ENCODE peak calls at places on chromosome 10, in ten cellular contexts. V is AG04450; T is PC-9; M is HAP-1; I is effector memory CD4-positive, alpha-beta T cell; Y is CD4-positive, alpha-beta memory T cell; N is pancreas; G is fibroblast of lung; P is GM12878; W is stomach. B is an unnamed sample. For H3K9me3, the result is how much of the 10 kb centered on the place peaks cover.

GRCh38 chr10:6200588-6201510 is 1.9 kb upstream of the PFKFB3 start:
- DNase-seq in V (no peak), T (peak), M (peak), I (peak), Y (peak), N (peak), G (peak), P (no peak), W (no peak), B (peak)

GRCh38 chr10:21572578-21572977 is 38.5 kb downstream of the MLLT10 start:
- DNase-seq in V (no peak), T (no peak), M (no peak), I (no peak), Y (no peak), N (no peak), G (peak), P (no peak), W (no peak), B (no peak)

GRCh38 chr10:117463545-117463920 is 79.0 kb upstream of the EMX2 start:
- DNase-seq in V (no peak), T (no peak), M (no peak), I (no peak), Y (no peak), N (no peak), G (no peak), P (no peak), W (no peak), B (no peak)

GRCh38 chr10:129832582-129833249 is 131.4 kb downstream of the EBF3 start:
- DNase-seq in V (no peak), T (no peak), M (no peak), I (no peak), Y (no peak), N (no peak), G (no peak), P (no peak), W (no peak), B (no peak)

GRCh38 chr10:113015201-113015600 is 65.2 kb downstream of the TCF7L2 start:
- DNase-seq in V (no peak), T (no peak), M (no peak), I (no peak), Y (no peak), N (no peak), G (no peak), P (no peak), W (no peak), B (no peak)

GRCh38 chr10:77940627-77941026 is 14.1 kb upstream of the DLG5 start:
- DNase-seq in V (no peak), T (no peak), M (no peak), I (no peak), Y (no peak), N (no peak), G (no peak), P (no peak), W (no peak), B (no peak)

GRCh38 chr10:14586901-14587300 is 187.8 kb downstream of the FAM107B start:
- DNase-seq in V (no peak), T (no peak), M (no peak), I (peak), Y (peak), N (no peak), G (no peak), P (no peak), W (peak), B (no peak)

GRCh38 chr10:124033887-124034218 is 59.5 kb downstream of the CHST15 start:
- DNase-seq in V (no peak), T (no peak), M (no peak), I (no peak), Y (no peak), N (no peak), G (peak), P (no peak), W (peak), B (peak)

GRCh38 chr10:101485207-101485606 is 102.8 kb downstream of the POLL start:
- DNase-seq in V (no peak), T (no peak), M (no peak), I (no peak), Y (no peak), N (no peak), G (no peak), P (no peak), W (no peak), B (no peak)

GRCh38 chr10:77081411-77082010 is 556.1 kb downstream of the KCNMA1 start:
- DNase-seq in V (no peak), T (no peak), M (peak), I (no peak), Y (no peak), N (no peak), G (no peak), P (no peak), W (no peak), B (no peak)

GRCh38 chr10:35416628-35417625 is 80.6 kb downstream of the CCNY start:
- DNase-seq in V (no peak), T (no peak), M (no peak), I (no peak), Y (no peak), N (no peak), G (peak), P (no peak), W (no peak), B (no peak)

GRCh38 chr10:49187950-49188761 is at the start of gene TMEM273:
- DNase-seq in V (no peak), T (peak), M (no peak), I (peak), Y (peak), N (no peak), G (peak), P (peak), W (peak), B (peak)

GRCh38 chr10:49186613-49187012 is 1.6 kb downstream of the TMEM273 start:
- DNase-seq in V (no peak), T (no peak), M (no peak), I (no peak), Y (no peak), N (no peak), G (no peak), P (no peak), W (no peak), B (no peak)

GRCh38 chr10:49185213-49185612 is 3.0 kb downstream of the TMEM273 start:
- DNase-seq in V (no peak), T (no peak), M (no peak), I (no peak), Y (no peak), N (no peak), G (no peak), P (no peak), W (no peak), B (no peak)

GRCh38 chr10:49189422-49189821 is 1.2 kb upstream of the TMEM273 start:
- DNase-seq in V (no peak), T (no peak), M (no peak), I (no peak), Y (no peak), N (no peak), G (no peak), P (no peak), W (no peak), B (no peak)

GRCh38 chr10:49187044-49187484 is 1.1 kb downstream of the TMEM273 start:
- DNase-seq in V (no peak), T (no peak), M (no peak), I (no peak), Y (no peak), N (no peak), G (no peak), P (no peak), W (peak), B (no peak)
- H3K4me3 ChIP-seq in V (no peak), T (no peak), M (no peak), I (peak), Y (peak), N (no peak), G (no peak), P (peak), W (peak), B (no peak)

DNA sequence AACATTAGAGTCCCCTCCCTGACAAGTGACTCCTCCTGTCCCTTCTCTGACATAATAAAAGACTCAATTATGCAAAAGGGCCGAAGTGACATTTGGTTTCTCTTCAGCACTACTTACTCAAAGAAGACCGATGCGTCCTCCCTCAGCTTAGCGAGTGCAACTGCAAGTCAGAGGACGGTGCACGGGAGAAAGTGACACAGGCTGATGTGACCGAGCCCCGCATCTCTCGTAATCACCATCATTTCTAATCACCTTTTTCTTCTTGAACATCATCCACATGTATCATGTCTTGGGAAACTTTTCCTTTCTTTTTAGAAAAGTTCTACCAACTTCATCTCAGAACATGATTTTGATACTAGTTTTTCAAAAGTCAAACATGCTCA is 155.6 kb downstream of the TCERG1L start:
- DNase-seq in V (no peak), T (no peak), M (no peak), I (no peak), Y (no peak), N (no peak), G (no peak), P (no peak), W (no peak), B (no peak)
- H3K9me3 ChIP-seq in V (half or more), T (under half), M (under half), I (under half), Y (under half), N (under half), G (under half), P (under half), W (under half), B (under half)

DNA sequence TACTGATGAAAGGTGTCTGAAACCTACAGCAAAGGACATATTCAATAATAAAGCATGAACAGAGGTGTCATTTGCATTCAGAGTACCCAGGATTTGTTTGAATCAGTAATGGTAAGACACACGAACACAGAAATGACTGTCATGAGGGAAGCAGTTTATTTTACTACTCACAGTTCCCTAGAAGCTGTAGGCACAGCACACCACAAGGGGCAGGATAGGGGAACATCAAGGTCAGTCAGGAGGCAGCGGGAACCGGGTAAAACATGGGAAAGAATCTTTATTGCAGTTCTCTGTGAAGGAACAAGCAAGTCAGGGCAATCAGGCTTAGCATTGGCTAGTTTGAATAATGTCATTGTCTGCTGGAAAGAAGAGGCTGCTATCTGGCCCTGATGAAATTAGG is 70.2 kb upstream of the PDSS1 start:
- DNase-seq in V (no peak), T (no peak), M (no peak), I (no peak), Y (no peak), N (no peak), G (no peak), P (no peak), W (no peak), B (no peak)
- H3K4me3 ChIP-seq in V (no peak), T (no peak), M (no peak), I (no peak), Y (no peak), N (no peak), G (no peak), P (no peak), W (no peak), B (no peak)

GRCh38 chr10:102962259-102962658 is 44.2 kb downstream of the CNNM2 start:
- DNase-seq in V (no peak), T (no peak), M (no peak), I (no peak), Y (no peak), N (no peak), G (no peak), P (no peak), W (no peak), B (no peak)
- H3K9me3 ChIP-seq in V (under half), T (under half), M (under half), I (under half), Y (under half), N (under half), G (under half), P (under half), W (under half), B (under half)

GRCh38 chr10:95650232-95650631 is 6.3 kb downstream of the ALDH18A1 start:
- DNase-seq in V (no peak), T (no peak), M (no peak), I (no peak), Y (no peak), N (no peak), G (no peak), P (no peak), W (no peak), B (no peak)
- H3K4me3 ChIP-seq in V (no peak), T (no peak), M (no peak), I (no peak), Y (no peak), N (no peak), G (no peak), P (no peak), W (no peak), B (no peak)

GRCh38 chr10:25097669-25098411 is 77.0 kb upstream of the GPR158 start:
- DNase-seq in V (no peak), T (no peak), M (no peak), I (no peak), Y (no peak), N (no peak), G (no peak), P (no peak), W (no peak), B (no peak)
- H3K9me3 ChIP-seq in V (under half), T (under half), M (under half), I (under half), Y (under half), N (under half), G (under half), P (under half), W (under half), B (under half)

GRCh38 chr10:23193435-23194074 is 1.4 kb downstream of the PTF1A start:
- DNase-seq in V (no peak), T (no peak), M (no peak), I (no peak), Y (no peak), N (no peak), G (no peak), P (no peak), W (no peak), B (no peak)
- H3K4me3 ChIP-seq in V (no peak), T (no peak), M (no peak), I (no peak), Y (no peak), N (peak), G (no peak), P (no peak), W (no peak), B (no peak)

GRCh38 chr10:36989233-36989632 is 136.2 kb upstream of the ANKRD30A start:
- DNase-seq in V (no peak), T (no peak), M (no peak), I (no peak), Y (peak), N (peak), G (no peak), P (no peak), W (no peak), B (no peak)
- H3K9me3 ChIP-seq in V (under half), T (under half), M (under half), I (under half), Y (under half), N (under half), G (under half), P (under half), W (under half), B (half or more)